ENCODE peak calls at places on chromosomes 6 and 20, in eight cellular contexts. K, D, A, R, Y, U, Z and B are unnamed samples.

GRCh38 chr6:10633216-10633615 is 61.2 kb downstream of the C6orf52 start:
- DNase-seq in D (no peak), Y (no peak), A (no peak), K (no peak), Z (no peak), U (peak; percentile 44), R (no peak), B (no peak)

GRCh38 chr20:44771172-44771535 is 25.5 kb downstream of the KCNK15 start:
- DNase-seq in K (no peak), Y (no peak), R (no peak), A (no peak), Z (no peak), U (no peak), D (no peak), B (no peak)

GRCh38 chr6:79946773-79947190 is 571 bp downstream of the ELOVL4 start:
- DNase-seq in A (no peak), K (no peak), R (no peak), D (peak; percentile 9), Y (peak; percentile 31), U (peak; percentile 67), Z (no peak), B (no peak)

GRCh38 chr6:70956451-70957283 is at the start of gene B3GAT2:
- DNase-seq in D (peak; percentile 7), A (no peak), U (peak; percentile 41), K (no peak), Z (peak; percentile 2), Y (peak; percentile 36), R (no peak), B (no peak)

GRCh38 chr20:2301164-2301622 is 5.4 kb downstream of the TGM3 start:
- DNase-seq in D (no peak), Y (peak; percentile 45), U (peak; percentile 19), Z (no peak), A (no peak), K (no peak), R (no peak), B (no peak)

GRCh38 chr20:3563548-3564177 is 92.8 kb downstream of the ATRN start:
- DNase-seq in U (peak; percentile 83), A (no peak), Y (peak; percentile 60), R (no peak), K (no peak), Z (no peak), D (no peak), B (no peak)

GRCh38 chr6:2007165-2007564 is 238.2 kb downstream of the GMDS start:
- DNase-seq in K (no peak), D (no peak), Z (no peak), R (no peak), U (no peak), A (no peak), Y (no peak), B (no peak)

GRCh38 chr20:19427480-19427879 is 215.0 kb downstream of the SLC24A3 start:
- DNase-seq in A (no peak), R (peak; percentile 16), Z (no peak), U (no peak), D (peak; percentile 21), K (no peak), Y (peak; percentile 17), B (no peak)

GRCh38 chr20:19115581-19115980 is 96.9 kb upstream of the SLC24A3 start:
- DNase-seq in K (no peak), U (no peak), Z (no peak), R (no peak), Y (no peak), D (no peak), A (no peak), B (no peak)

GRCh38 chr20:31930758-31931157 is 21.1 kb downstream of the PDRG1 start:
- DNase-seq in K (no peak), Y (no peak), U (no peak), Z (no peak), D (no peak), A (no peak), R (no peak), B (no peak)

GRCh38 chr6:168377856-168378832 is 58.6 kb upstream of the DACT2 start:
- DNase-seq in A (no peak), U (no peak), R (no peak), K (no peak), D (no peak), Z (no peak), Y (no peak), B (no peak)

GRCh38 chr6:27503436-27504030 is 30.6 kb upstream of the ZNF184 start:
- DNase-seq in R (peak; percentile 64), A (peak; percentile 67), U (peak; percentile 79), Z (no peak), Y (no peak), K (peak; percentile 53), D (peak; percentile 43), B (peak; percentile 80)

GRCh38 chr6:13526718-13527668 is 39.6 kb upstream of the GFOD1 start:
- DNase-seq in Y (no peak), R (peak; percentile 31), D (no peak), U (no peak), Z (peak; percentile 8), A (no peak), K (no peak), B (no peak)

GRCh38 chr6:25085761-25086160 is 150.0 kb upstream of the RIPOR2 start:
- DNase-seq in Z (no peak), A (no peak), R (no peak), Y (no peak), U (no peak), K (no peak), D (no peak), B (no peak)

GRCh38 chr20:34706022-34706875 is 2.1 kb downstream of the TP53INP2 start:
- DNase-seq in Y (no peak), D (no peak), U (no peak), A (no peak), R (no peak), K (no peak), Z (no peak), B (no peak)

GRCh38 chr20:58712823-58713731 is 20.5 kb downstream of the NPEPL1 start:
- DNase-seq in R (no peak), K (no peak), A (no peak), Z (no peak), D (peak; percentile 3), Y (peak; percentile 2), U (no peak), B (no peak)

GRCh38 chr6:114690625-114691024 is 347.8 kb upstream of the HS3ST5 start:
- DNase-seq in R (no peak), Y (no peak), A (no peak), K (no peak), Z (no peak), D (no peak), U (no peak), B (no peak)

GRCh38 chr6:156283091-156283490 is 494.1 kb upstream of the ARID1B start:
- DNase-seq in U (no peak), D (no peak), R (no peak), A (no peak), Y (no peak), K (no peak), Z (no peak), B (no peak)

GRCh38 chr20:18634501-18634900 is 46.6 kb downstream of the DTD1 start:
- DNase-seq in K (no peak), U (no peak), Z (no peak), A (no peak), R (no peak), D (no peak), Y (no peak), B (no peak)

GRCh38 chr20:58161192-58161591 is 67.3 kb downstream of the ANKRD60 start:
- DNase-seq in K (no peak), Y (no peak), D (no peak), R (no peak), Z (no peak), A (no peak), U (no peak), B (no peak)

GRCh38 chr6:157323114-157323923 is at the start of gene TMEM242:
- DNase-seq in R (peak; percentile 93), K (peak; percentile 84), Y (peak; percentile 93), A (peak; percentile 72), D (peak; percentile 84), Z (no peak), U (peak; percentile 96), B (peak; percentile 84)